ENCODE peak calls at places on chromosome 22, in seven cellular contexts. G is prostate gland, T is sigmoid colon, H is suprapubic skin, A is stomach, K is transverse colon, N is SK-N-SH. M is an unnamed sample.

GRCh38 chr22:37674951-37675929 is at the start of gene LGALS1:
- DNase-seq in G (peak; percentile 91), T (peak; percentile 99), H (peak; percentile 98), A (peak; percentile 94), K (peak; percentile 95), N (peak; percentile 84), M (peak; percentile 99)

GRCh38 chr22:40855104-40855959 is 1.1 kb downstream of the ST13 start:
- DNase-seq in G (peak; percentile 8), T (no peak), H (peak; percentile 61), A (no peak), K (no peak), N (no peak), M (no peak)

GRCh38 chr22:37333724-37334460 is 51.6 kb downstream of the CYTH4 start:
- DNase-seq in G (no peak), T (no peak), H (no peak), A (no peak), K (no peak), N (no peak), M (no peak)

GRCh38 chr22:28917747-28918543 is 34.6 kb downstream of the ZNRF3 start:
- DNase-seq in G (no peak), T (peak; percentile 67), H (no peak), A (peak; percentile 57), K (peak; percentile 32), N (peak; percentile 48), M (no peak)

GRCh38 chr22:22720201-22720723 is 75.8 kb downstream of the GGTLC2 start:
- DNase-seq in G (no peak), T (no peak), H (no peak), A (no peak), K (peak; percentile 35), N (peak; percentile 38), M (no peak)

GRCh38 chr22:20130739-20131592 is 638 bp upstream of the ZDHHC8 start:
- DNase-seq in G (peak; percentile 78), T (peak; percentile 94), H (peak; percentile 87), A (peak; percentile 89), K (peak; percentile 89), N (peak; percentile 94), M (no peak)

GRCh38 chr22:47369020-47369419 is 606.6 kb downstream of the TBC1D22A start:
- DNase-seq in G (no peak), T (no peak), H (peak; percentile 20), A (peak; percentile 10), K (no peak), N (no peak), M (no peak)

GRCh38 chr22:38139901-38140300 is 29.4 kb upstream of the BAIAP2L2 start:
- DNase-seq in G (no peak), T (peak; percentile 42), H (peak; percentile 49), A (no peak), K (no peak), N (no peak), M (no peak)

GRCh38 chr22:24230911-24231656 is 13.8 kb downstream of the GGT5 start:
- DNase-seq in G (no peak), T (peak; percentile 65), H (no peak), A (peak; percentile 74), K (peak; percentile 58), N (peak; percentile 53), M (no peak)

GRCh38 chr22:31093090-31093850 is 12.2 kb downstream of the SMTN start:
- DNase-seq in G (no peak), T (peak; percentile 94), H (no peak), A (peak; percentile 77), K (peak; percentile 59), N (peak; percentile 31), M (peak; percentile 79)

GRCh38 chr22:31093956-31094622 is 13.0 kb downstream of the SMTN start:
- DNase-seq in G (no peak), T (peak; percentile 84), H (no peak), A (peak; percentile 51), K (peak; percentile 13), N (peak; percentile 22), M (no peak)

GRCh38 chr22:31091106-31091975 is 10.2 kb downstream of the SMTN start:
- DNase-seq in G (no peak), T (peak; percentile 98), H (no peak), A (no peak), K (peak; percentile 62), N (peak; percentile 11), M (peak; percentile 79)

GRCh38 chr22:31090217-31091085 is 9.3 kb downstream of the SMTN start:
- DNase-seq in G (no peak), T (peak; percentile 97), H (no peak), A (no peak), K (peak; percentile 54), N (peak; percentile 24), M (peak; percentile 85)

DNA sequence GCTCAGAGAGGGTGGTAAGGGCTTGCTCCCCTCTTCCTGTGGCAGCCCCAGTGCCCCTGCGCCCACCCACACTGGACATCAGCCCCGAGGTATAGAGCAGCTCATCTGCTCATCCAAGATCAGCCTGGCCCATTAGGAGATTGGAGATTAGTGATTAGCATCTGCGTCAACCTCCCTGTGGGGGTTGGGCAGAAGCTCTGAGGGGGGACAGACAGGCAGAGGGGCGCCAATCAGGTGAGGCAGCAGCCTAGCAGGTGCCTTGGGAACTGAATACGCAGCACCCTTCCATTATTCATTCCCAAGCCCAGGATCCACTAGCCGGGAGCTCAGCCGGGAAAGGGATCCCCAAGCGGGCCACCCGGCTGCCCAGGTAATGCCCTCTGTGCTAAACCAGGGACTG is 11.0 kb downstream of the SMTN start:
- DNase-seq in G (no peak), T (no peak), H (no peak), A (no peak), K (no peak), N (peak; percentile 15), M (no peak)
- H3K27ac ChIP-seq in G (peak overlapping the region; percentile 64), T (peak overlapping the region; percentile 100), H (no peak overlapping the region), A (peak overlapping the region; percentile 96), K (peak overlapping the region; percentile 73), N (no peak overlapping the region), M (peak overlapping the region; percentile 97)

DNA sequence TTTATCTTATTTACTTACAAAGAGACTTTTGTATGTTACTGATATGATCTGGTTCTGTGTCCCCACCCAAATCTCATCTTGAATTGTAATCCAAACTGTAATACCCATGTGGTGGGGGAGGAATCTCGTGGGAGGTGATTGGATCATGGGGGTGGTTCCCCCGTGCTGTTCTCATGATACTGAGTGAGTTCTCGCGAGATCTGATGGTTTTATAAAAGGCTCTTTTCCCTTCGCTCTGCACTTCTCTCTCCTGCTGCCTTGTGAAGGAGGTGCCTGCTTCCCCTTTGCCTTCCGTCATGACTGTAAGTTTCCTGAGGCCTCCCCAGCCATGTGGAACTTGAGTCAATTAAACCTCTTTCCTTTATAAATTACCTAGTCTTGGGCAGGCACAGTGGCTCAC is 42.4 kb upstream of the WNT7B start:
- DNase-seq in G (no peak), T (no peak), H (peak; percentile 27), A (no peak), K (peak; percentile 3), N (no peak), M (no peak)
- TF ChIP-seq POLR2AphosphoS5 in G (no peak), T (no peak), H (no peak), A (no peak), K (no peak), N (no peak), M (no peak)

GRCh38 chr22:50529416-50530279 is at the start of gene TYMP:
- DNase-seq in G (peak; percentile 49), T (peak; percentile 86), H (peak; percentile 86), A (peak; percentile 83), K (peak; percentile 90), N (no peak), M (no peak)
- H3K4me3 ChIP-seq in G (peak within 1 kb of the TSS; percentile 36), T (peak within 1 kb of the TSS; percentile 54), H (peak within 1 kb of the TSS; percentile 81), A (peak within 1 kb of the TSS; percentile 53), K (peak within 1 kb of the TSS; percentile 58), N (no peak within 1 kb of the TSS), M (peak within 1 kb of the TSS; percentile 60)

DNA sequence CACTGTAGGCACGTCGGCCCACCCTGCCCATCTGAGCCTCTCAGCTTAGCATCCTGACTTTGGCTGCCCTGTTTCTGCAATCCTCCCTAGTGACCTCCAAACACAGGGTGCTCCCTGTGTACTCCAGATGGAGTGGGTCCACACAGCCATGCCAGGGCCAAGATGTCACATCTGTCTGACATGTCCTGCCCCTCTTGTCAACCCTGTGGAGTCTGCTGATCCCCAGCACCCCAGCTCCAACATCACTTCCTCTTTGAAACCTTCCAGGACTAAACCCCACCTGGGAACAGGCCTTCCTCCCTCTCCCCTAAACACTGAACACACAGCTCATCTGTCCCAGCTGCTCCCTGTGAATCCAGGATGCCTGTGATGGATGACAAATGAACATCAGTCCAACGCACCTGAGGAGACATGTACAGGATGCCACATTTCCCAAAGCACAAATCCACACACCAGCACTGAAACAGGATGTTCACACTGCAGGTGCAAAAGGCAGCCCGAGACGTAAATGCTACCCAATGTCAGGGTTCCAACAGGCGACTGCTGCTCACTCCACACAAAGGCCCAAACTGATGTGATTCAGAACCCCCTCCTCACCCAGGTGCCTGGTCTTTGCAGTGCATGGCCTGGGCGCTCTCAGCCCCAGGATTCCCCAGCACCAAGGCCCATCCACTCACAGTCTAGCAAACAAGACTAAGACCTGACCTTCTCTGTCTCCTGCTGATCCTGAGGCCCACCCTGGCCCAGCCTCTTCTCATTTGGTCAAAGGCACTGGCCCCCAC is 2.0 kb upstream of the TSSK2 start:
- DNase-seq in G (no peak), T (no peak), H (no peak), A (no peak), K (no peak), N (no peak), M (no peak)
- H3K27ac ChIP-seq in G (no peak overlapping the region), T (no peak overlapping the region), H (peak overlapping the region; percentile 66), A (no peak overlapping the region), K (no peak overlapping the region), N (no peak overlapping the region), M (no peak overlapping the region)

DNA sequence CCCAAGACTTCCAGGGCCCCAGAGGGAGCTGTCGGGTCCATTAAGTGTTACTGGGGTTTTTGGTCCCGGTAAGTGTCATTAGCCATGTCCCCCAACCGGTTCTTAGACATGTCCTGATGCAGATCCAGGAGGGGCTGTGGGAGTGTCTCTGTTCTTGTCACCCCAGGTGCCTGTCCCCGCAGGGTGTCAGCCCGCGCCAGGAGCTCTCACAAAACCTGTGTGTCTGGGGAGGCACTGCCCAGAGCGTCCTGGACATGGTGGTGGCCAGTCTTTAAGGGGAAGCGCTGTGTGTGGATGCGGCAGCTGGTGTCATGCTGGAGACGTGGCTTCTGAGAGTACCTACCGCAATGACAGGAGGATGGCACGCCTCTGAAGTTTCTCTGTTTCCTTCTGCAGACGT is 12.5 kb upstream of the PARVG start:
- DNase-seq in G (no peak), T (no peak), H (no peak), A (no peak), K (no peak), N (no peak), M (no peak)
- TF ChIP-seq POLR2AphosphoS5 in G (no peak), T (no peak), H (no peak), A (no peak), K (no peak), N (no peak), M (no peak)

GRCh38 chr22:44919691-44920090 is 90.1 kb downstream of the PHF21B start:
- DNase-seq in G (no peak), T (peak; percentile 27), H (peak; percentile 29), A (no peak), K (no peak), N (no peak), M (no peak)
- H3K4me3 ChIP-seq in G (no peak overlapping the region), T (no peak overlapping the region), H (no peak overlapping the region), A (no peak overlapping the region), K (no peak overlapping the region), N (no peak overlapping the region), M (no peak overlapping the region)

GRCh38 chr22:35467788-35468187 is 67.8 kb downstream of the MCM5 start:
- DNase-seq in G (peak; percentile 66), T (peak; percentile 93), H (peak; percentile 78), A (peak; percentile 85), K (peak; percentile 71), N (peak; percentile 74), M (no peak)
- H3K27ac ChIP-seq in G (peak overlapping the region; percentile 76), T (peak overlapping the region; percentile 83), H (peak overlapping the region; percentile 78), A (peak overlapping the region; percentile 72), K (peak overlapping the region; percentile 82), N (peak overlapping the region; percentile 84), M (peak overlapping the region; percentile 86)

GRCh38 chr22:39317756-39318506 is 1.5 kb downstream of the RPL3 start:
- DNase-seq in G (no peak), T (no peak), H (no peak), A (no peak), K (no peak), N (no peak), M (no peak)
- TF ChIP-seq POLR2AphosphoS5 in G (no peak), T (peak; percentile 14), H (no peak), A (no peak), K (no peak), N (no peak), M (no peak)